ENCODE peak calls at places on chromosomes 1 and 21, in four cellular contexts. C is K562, J is A549, W is IMR-90. I is an unnamed sample.
A peak's percentile ranks its signal among the peaks of the same experiment; 100 is the strongest.

GRCh38 chr1:110087812-110088738 is 17.6 kb upstream of the ALX3 start:
- DNase-seq in C (peak; percentile 87), J (peak; percentile 35), W (peak; percentile 56), I (peak; percentile 84)

GRCh38 chr1:161172776-161173376 is 4.4 kb downstream of the B4GALT3 start:
- DNase-seq in C (no peak), J (no peak), W (peak; percentile 97), I (no peak)

GRCh38 chr1:53376041-53376461 is 48.2 kb upstream of the LRP8 start:
- DNase-seq in C (no peak), J (no peak), W (no peak), I (no peak)

GRCh38 chr1:207115269-207115668 is 11.2 kb downstream of the C4BPA start:
- DNase-seq in C (no peak), J (no peak), W (no peak), I (no peak)

GRCh38 chr1:246265481-246265880 is 241.6 kb downstream of the SMYD3 start:
- DNase-seq in C (no peak), J (no peak), W (peak; percentile 23), I (no peak)

GRCh38 chr21:37225440-37225839 is 41.7 kb downstream of the VPS26C start:
- DNase-seq in C (no peak), J (no peak), W (no peak), I (no peak)

GRCh38 chr1:17280436-17280835 is 27.6 kb upstream of the PADI4 start:
- DNase-seq in C (no peak), J (no peak), W (no peak), I (no peak)

GRCh38 chr1:166471359-166471758 is 304.6 kb upstream of the FAM78B start:
- DNase-seq in C (no peak), J (no peak), W (no peak), I (no peak)

GRCh38 chr1:9942399-9942938 is 722 bp downstream of the LZIC start:
- DNase-seq in C (peak; percentile 42), J (peak; percentile 44), W (peak; percentile 72), I (peak; percentile 57)

DNA sequence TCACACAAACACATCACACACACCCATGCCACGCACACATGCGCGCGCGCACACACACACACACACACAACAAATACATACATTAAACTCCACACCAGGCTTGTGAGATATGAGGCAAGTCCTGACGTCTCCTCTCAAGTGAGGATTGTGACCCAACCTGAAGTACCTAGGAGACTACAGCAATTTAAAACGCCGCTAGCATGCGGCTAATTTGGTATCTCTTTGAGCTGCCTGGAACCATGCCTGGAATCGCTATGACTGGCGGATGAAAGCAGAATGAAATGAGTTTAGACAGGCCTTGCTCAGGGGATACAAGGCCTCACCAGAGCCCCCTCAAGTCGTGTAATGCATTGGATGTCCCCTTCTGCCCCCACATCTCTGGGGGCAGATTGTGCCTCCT is 1.6 kb upstream of the RAB7B start:
- DNase-seq in C (no peak), J (no peak), W (no peak), I (no peak)
- TF ChIP-seq BHLHE40 in C (no peak), J (no peak), W (no peak), I (no peak)

GRCh38 chr1:234769284-234769998 is 159.5 kb upstream of the IRF2BP2 start:
- DNase-seq in C (no peak), J (no peak), W (no peak), I (no peak)
- TF ChIP-seq BHLHE40 in C (no peak), J (no peak), W (no peak), I (no peak)

GRCh38 chr1:159986093-159986492 is 32.1 kb upstream of the SLAMF9 start:
- DNase-seq in C (no peak), J (no peak), W (no peak), I (no peak)

GRCh38 chr1:159983681-159984080 is 29.6 kb upstream of the SLAMF9 start:
- DNase-seq in C (no peak), J (no peak), W (no peak), I (no peak)

GRCh38 chr1:159986531-159986930 is 32.5 kb upstream of the SLAMF9 start:
- DNase-seq in C (no peak), J (no peak), W (no peak), I (no peak)

GRCh38 chr1:159987186-159987585 is 33.1 kb upstream of the SLAMF9 start:
- DNase-seq in C (no peak), J (no peak), W (no peak), I (no peak)

GRCh38 chr1:159985456-159985855 is 31.4 kb upstream of the SLAMF9 start:
- DNase-seq in C (no peak), J (no peak), W (no peak), I (no peak)
- TF ChIP-seq BHLHE40 in C (no peak), J (no peak), W (no peak), I (no peak)

DNA sequence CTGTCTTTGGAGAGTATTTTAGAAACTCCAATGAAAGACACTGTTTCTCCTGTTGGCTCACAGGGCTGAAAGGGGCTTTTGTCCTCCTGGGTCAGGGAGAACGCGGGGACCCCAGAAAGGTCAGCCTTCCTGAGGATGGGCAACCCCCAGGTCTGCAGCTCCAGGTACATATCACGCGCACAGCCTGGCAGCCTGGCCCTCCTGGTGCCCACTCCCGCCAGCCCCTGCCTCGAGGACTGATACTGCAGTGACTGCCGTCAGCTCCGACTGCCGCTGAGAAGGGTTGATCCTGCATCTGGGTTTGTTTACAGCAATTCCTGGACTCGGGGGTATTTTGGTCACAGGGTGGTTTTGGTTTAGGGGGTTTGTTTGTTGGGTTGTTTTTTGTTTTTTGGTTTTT is 58.5 kb downstream of the LACTBL1 start:
- DNase-seq in C (no peak), J (no peak), W (no peak), I (no peak)
- TF ChIP-seq BHLHE40 in C (no peak), J (no peak), W (no peak), I (no peak)

DNA sequence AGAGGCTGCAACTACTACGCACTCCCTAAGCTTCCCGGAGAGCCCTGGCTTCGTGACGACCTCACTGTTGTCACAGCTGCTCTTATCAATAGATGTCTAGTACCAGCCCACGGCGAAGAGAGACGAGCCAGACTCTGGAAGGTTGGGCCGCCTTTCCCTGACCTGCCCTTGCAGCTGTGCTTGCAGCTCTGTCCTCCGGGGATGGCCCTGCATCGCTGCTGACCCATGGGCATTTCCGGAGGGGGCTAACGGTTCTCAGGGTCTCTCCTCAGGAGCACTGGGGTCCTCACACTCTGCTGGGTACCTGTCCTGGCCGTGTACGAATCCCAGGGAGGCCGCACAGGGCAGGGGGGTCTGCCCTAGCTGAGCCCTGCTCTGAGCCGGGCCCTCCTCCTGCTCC is 93.8 kb upstream of the COL6A1 start:
- DNase-seq in C (no peak), J (no peak), W (no peak), I (no peak)
- TF ChIP-seq BHLHE40 in C (no peak), J (no peak), W (no peak), I (no peak)

DNA sequence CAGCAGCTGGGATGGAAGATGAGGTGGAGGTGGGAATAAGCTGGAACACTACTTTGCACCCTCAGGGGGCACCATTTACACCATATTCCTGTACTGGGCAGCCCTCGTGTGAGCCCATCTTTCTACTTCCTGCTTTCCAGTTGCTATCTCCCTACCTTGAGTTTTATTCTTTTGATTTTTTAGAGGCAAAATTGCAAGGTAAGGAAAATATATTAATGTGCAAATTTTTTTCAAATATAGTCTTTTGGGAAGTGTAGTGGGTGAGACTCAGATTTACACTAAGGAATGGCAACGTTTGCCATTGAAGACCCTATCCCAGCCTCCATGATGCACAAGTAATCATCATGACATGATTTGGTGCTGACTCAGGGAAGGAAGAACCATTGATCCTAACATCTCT is 31.1 kb upstream of the DUSP23 start:
- DNase-seq in C (no peak), J (no peak), W (no peak), I (no peak)
- TF ChIP-seq BHLHE40 in C (no peak), J (no peak), W (no peak), I (no peak)

GRCh38 chr1:54819195-54819536 is 18.0 kb upstream of the TTC22 start:
- DNase-seq in C (no peak), J (no peak), W (no peak), I (no peak)
- TF ChIP-seq BHLHE40 in C (no peak), J (no peak), W (no peak), I (no peak)

DNA sequence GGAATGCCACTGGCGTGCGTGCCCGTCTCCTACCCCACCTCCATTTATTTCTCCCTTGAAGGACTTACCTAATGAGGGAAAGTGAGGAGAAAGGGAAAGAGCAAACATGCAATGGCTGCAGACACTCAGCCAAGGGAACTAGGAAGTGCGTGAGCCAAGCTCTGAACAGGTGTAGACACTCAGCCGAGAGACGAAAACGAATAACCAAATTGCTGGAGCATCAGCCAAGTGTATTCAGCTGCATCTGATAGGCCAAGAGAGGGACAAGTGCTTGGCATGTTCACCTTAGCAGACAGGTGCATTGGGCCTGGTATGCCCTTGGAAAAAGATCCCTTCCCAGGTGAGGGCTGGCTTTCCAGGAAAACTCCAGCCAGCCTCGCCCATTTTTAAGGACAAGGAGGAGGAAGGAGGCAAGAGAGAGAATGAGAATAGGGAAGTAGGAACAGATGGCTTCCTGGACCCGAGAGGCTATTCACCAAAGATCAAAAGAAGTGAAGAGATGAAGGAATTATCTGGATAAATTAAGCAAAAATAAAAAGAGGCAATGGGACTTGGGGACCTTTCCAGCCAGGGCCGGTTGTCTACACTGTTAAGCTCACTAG is 184.7 kb downstream of the TOMM20 start:
- DNase-seq in C (no peak), J (no peak), W (no peak), I (no peak)
- TF ChIP-seq BHLHE40 in C (no peak), J (no peak), W (no peak), I (no peak)

I was measured in HEK293T.